ENCODE peak calls at places on chromosomes 5 and 9, in four cellular contexts. T, A, R and F are unnamed samples.

GRCh38 chr5:128413356-128413755 is 124.7 kb downstream of the FBN2 start:
- DNase-seq in T (no peak), A (no peak), R (no peak), F (no peak)

GRCh38 chr9:112142420-112142819 is 32.7 kb downstream of the SUSD1 start:
- DNase-seq in T (no peak), A (no peak), R (no peak), F (no peak)

GRCh38 chr5:169169786-169170185 is 131.2 kb downstream of the SLIT3 start:
- DNase-seq in T (no peak), A (no peak), R (no peak), F (no peak)

GRCh38 chr9:134384811-134385479 is 58.7 kb downstream of the RXRA start:
- DNase-seq in T (no peak), A (no peak), R (no peak), F (no peak)

GRCh38 chr5:13976867-13977479 is 32.5 kb upstream of the DNAH5 start:
- DNase-seq in T (peak), A (no peak), R (no peak), F (no peak)

GRCh38 chr5:54387031-54387430 is 68.5 kb upstream of the HSPB3 start:
- DNase-seq in T (no peak), A (no peak), R (no peak), F (no peak)

GRCh38 chr9:127175764-127176163 is 53.3 kb upstream of the ANGPTL2 start:
- DNase-seq in T (no peak), A (peak), R (no peak), F (no peak)

GRCh38 chr9:23824241-23825142 is 1.5 kb downstream of the ELAVL2 start:
- DNase-seq in T (no peak), A (no peak), R (peak), F (no peak)

GRCh38 chr5:58182287-58182841 is 277.5 kb downstream of the PLK2 start:
- DNase-seq in T (no peak), A (no peak), R (no peak), F (no peak)

GRCh38 chr5:13745508-13745907 is 199.0 kb downstream of the DNAH5 start:
- DNase-seq in T (no peak), A (no peak), R (no peak), F (no peak)

GRCh38 chr5:166979576-166979975 is 1311.9 kb upstream of the WWC1 start:
- DNase-seq in T (no peak), A (no peak), R (no peak), F (no peak)

GRCh38 chr9:99192786-99193465 is 28.8 kb downstream of the ALG2 start:
- DNase-seq in T (no peak), A (no peak), R (no peak), F (no peak)

GRCh38 chr5:59326551-59326950 is 567.0 kb downstream of the PDE4D start:
- DNase-seq in T (no peak), A (no peak), R (no peak), F (no peak)

GRCh38 chr9:27573699-27574265 is 501 bp upstream of the C9orf72 start:
- DNase-seq in T (peak), A (peak), R (peak), F (peak)

GRCh38 chr5:54360089-54360488 is 49.7 kb upstream of the ARL15 start:
- DNase-seq in T (peak), A (no peak), R (no peak), F (no peak)

GRCh38 chr5:206406-206805 is 11.5 kb downstream of the CCDC127 start:
- DNase-seq in T (no peak), A (no peak), R (no peak), F (no peak)

GRCh38 chr5:125198270-125198974 is 452.0 kb upstream of the ZNF608 start:
- DNase-seq in T (no peak), A (peak), R (peak), F (peak)

GRCh38 chr5:159448-160172 is 31.7 kb upstream of the LRRC14B start:
- DNase-seq in T (no peak), A (no peak), R (peak), F (no peak)

GRCh38 chr5:172173771-172174170 is 14.3 kb downstream of the STK10 start:
- DNase-seq in T (no peak), A (no peak), R (peak), F (no peak)

GRCh38 chr9:127231666-127232065 is 32.9 kb upstream of the GARNL3 start:
- DNase-seq in T (no peak), A (no peak), R (no peak), F (no peak)

GRCh38 chr5:156582193-156582598 is 255.2 kb downstream of the SGCD start:
- DNase-seq in T (no peak), A (no peak), R (no peak), F (no peak)

GRCh38 chr5:156587012-156587411 is 260.0 kb downstream of the SGCD start:
- DNase-seq in T (no peak), A (no peak), R (no peak), F (no peak)

GRCh38 chr5:156584856-156585255 is 257.9 kb downstream of the SGCD start:
- DNase-seq in T (no peak), A (no peak), R (no peak), F (no peak)

GRCh38 chr5:156585999-156586398 is 259.0 kb downstream of the SGCD start:
- DNase-seq in T (no peak), A (no peak), R (no peak), F (no peak)

GRCh38 chr5:156581725-156582124 is 254.8 kb downstream of the SGCD start:
- DNase-seq in T (no peak), A (no peak), R (no peak), F (no peak)
- TF ChIP-seq EP300 in T (no peak), A (no peak), R (no peak), F (no peak)

DNA sequence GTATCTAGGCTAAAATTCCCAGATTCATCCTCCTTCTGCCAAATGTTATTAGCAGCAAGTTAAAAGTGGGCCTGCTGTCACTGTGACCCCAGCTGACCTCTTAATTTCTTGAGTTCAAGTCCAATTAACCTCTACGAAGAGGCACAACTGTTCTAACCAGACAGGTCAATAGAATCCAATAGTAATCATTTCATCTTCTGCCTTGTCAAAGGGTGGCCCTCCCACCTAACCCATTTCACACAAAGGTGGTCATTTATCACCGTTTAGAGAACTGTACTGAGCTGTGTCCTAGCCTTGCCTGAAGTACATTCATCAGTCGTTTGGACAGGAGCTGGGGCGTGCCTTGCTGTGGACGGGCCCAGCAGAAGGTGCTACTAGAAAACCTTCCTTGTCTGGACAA is 605.3 kb downstream of the ISL1 start:
- DNase-seq in T (no peak), A (no peak), R (no peak), F (no peak)
- H3K4me3 ChIP-seq in T (no peak), A (no peak), R (no peak), F (no peak)

DNA sequence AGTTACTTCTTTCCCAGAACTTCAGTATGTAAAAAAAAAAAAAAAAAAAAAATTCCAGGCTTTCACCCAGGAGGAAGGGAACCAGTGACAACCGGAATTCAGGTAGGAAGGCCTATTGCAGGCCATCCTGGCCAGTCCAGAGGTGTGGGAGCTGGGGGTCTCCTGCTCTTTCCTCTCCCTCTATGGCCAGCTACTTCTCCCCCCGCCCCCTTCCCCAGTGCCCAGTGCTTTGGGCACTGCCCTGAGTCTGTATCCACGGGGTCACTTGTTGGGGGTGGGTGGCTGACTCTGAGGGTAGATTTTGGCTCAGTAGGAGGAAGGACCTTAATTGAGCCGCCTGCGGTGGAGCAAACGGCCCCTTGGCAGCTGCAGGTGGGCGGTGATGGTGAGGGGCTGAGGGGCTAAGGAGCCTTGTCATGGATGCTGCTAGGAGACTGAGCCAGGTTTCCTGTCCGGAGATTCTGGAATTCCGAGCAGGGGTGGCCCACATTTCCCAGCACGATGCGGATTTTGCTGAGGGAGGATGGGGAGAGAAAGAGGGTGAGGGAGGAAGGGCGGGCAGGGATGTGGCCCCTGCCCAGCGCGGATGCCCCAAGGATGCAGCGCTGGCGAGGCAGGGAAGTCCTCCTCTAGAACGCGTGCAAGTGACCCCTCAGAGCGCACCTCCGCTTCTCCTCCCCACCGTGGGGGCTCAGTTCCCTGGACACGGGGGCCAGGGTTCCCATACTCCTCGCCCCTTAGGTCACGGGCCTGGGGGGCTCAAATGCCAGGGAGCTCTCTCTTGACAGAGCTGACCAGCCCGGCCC is 1.3 kb upstream of the PHF2 start:
- DNase-seq in T (no peak), A (peak), R (no peak), F (no peak)
- H3K27ac ChIP-seq in T (peak), A (peak), R (peak), F (peak)

GRCh38 chr5:173472164-173472563 is 143.9 kb upstream of the STC2 start:
- DNase-seq in T (peak), A (peak), R (no peak), F (peak)
- TF ChIP-seq EP300 in T (no peak), A (no peak), R (peak), F (peak)